ENCODE peak calls at places on chromosomes 7 and 10, in eight cellular contexts. V is fibroblast of the conjunctiva; Y is A549; D is HCT116; Z is central memory CD4-positive, alpha-beta T cell; S is HFFc6; N is stimulated activated CD4-positive, alpha-beta T cell treated with anti-CD3 and anti-CD28 coated beads, Interleukin-2, amount 100 ng/mL, for 48 hours; C is WTC11. U is an unnamed sample.

GRCh38 chr7:20560325-20561180 is 54.9 kb upstream of the ABCB5 start:
- DNase-seq in C (peak), Z (no peak), V (no peak), S (no peak), N (no peak), D (no peak), Y (no peak), U (no peak)

GRCh38 chr10:74813860-74814259 is 12.5 kb upstream of the KAT6B start:
- DNase-seq in D (no peak), Y (no peak), S (no peak), V (no peak), N (no peak), Z (no peak), C (no peak), U (no peak)

GRCh38 chr7:128904381-128905197 is 5.9 kb downstream of the KCP start:
- DNase-seq in C (no peak), S (peak), D (peak), Z (peak), Y (peak), N (no peak), V (peak), U (peak)

GRCh38 chr10:83276971-83277370 is 862.3 kb upstream of the GHITM start:
- DNase-seq in Y (no peak), N (no peak), Z (no peak), V (no peak), D (no peak), C (no peak), S (no peak), U (no peak)

GRCh38 chr7:152870106-152870693 is 110.6 kb downstream of the ACTR3B start:
- DNase-seq in V (no peak), Z (no peak), C (no peak), S (no peak), Y (no peak), D (no peak), N (no peak), U (no peak)

GRCh38 chr10:95767884-95768556 is 12.1 kb downstream of the ENTPD1 start:
- DNase-seq in Z (no peak), Y (peak), V (peak), D (no peak), S (no peak), N (no peak), C (no peak), U (no peak)

GRCh38 chr10:45505336-45505735 is 131.3 kb downstream of the ALOX5 start:
- DNase-seq in N (no peak), S (no peak), Y (no peak), V (no peak), C (no peak), D (no peak), Z (no peak), U (no peak)

GRCh38 chr10:132396495-132397035 is 435 bp upstream of the PWWP2B start:
- DNase-seq in S (no peak), Y (peak), D (no peak), Z (peak), C (no peak), V (no peak), N (peak), U (peak)

GRCh38 chr7:92608380-92609322 is 18.5 kb upstream of the FAM133B start:
- DNase-seq in D (no peak), Y (no peak), V (no peak), Z (no peak), C (peak), S (no peak), N (no peak), U (no peak)

GRCh38 chr10:24618401-24618800 is 105.3 kb downstream of the ARHGAP21 start:
- DNase-seq in C (no peak), N (no peak), S (no peak), D (no peak), Z (no peak), V (no peak), Y (no peak), U (no peak)

GRCh38 chr7:161786-162185 is 30.6 kb upstream of the FAM20C start:
- DNase-seq in Z (no peak), V (no peak), S (no peak), D (no peak), C (no peak), N (no peak), Y (no peak), U (no peak)

GRCh38 chr7:117645456-117646181 is 165.8 kb downstream of the CFTR start:
- DNase-seq in C (no peak), S (no peak), N (no peak), D (no peak), Y (peak), Z (no peak), V (no peak), U (no peak)

GRCh38 chr10:90276894-90277447 is 575.6 kb downstream of the KIF20B start:
- DNase-seq in S (no peak), N (no peak), V (no peak), Z (no peak), D (no peak), C (no peak), Y (no peak), U (no peak)

GRCh38 chr7:100604976-100605911 is 3.1 kb downstream of the PCOLCE start:
- DNase-seq in Z (no peak), N (no peak), C (peak), V (no peak), D (no peak), Y (peak), S (no peak), U (peak)

GRCh38 chr10:350981-351501 is 215.8 kb downstream of the ZMYND11 start:
- DNase-seq in C (no peak), D (no peak), S (no peak), V (no peak), Z (no peak), N (no peak), Y (no peak), U (no peak)

GRCh38 chr7:87779806-87780205 is 96.4 kb downstream of the SLC25A40 start:
- DNase-seq in Y (no peak), C (no peak), V (no peak), D (no peak), N (no peak), S (no peak), Z (no peak), U (no peak)

GRCh38 chr7:127251458-127252379 is 1.0 kb downstream of the GRM8 start:
- DNase-seq in C (peak), N (no peak), Z (no peak), Y (no peak), V (no peak), S (no peak), D (no peak), U (peak)

GRCh38 chr10:107546239-107546638 is 381.7 kb upstream of the SORCS1 start:
- DNase-seq in Y (no peak), C (no peak), N (no peak), V (peak), S (no peak), Z (no peak), D (no peak), U (no peak)

GRCh38 chr7:156206174-156206573 is 393.9 kb upstream of the SHH start:
- DNase-seq in V (no peak), N (no peak), Z (no peak), S (no peak), Y (no peak), D (no peak), C (no peak), U (no peak)

GRCh38 chr10:125160856-125161569 is 650 bp upstream of the CTBP2 start:
- DNase-seq in N (peak), V (peak), C (peak), S (peak), Z (no peak), D (peak), Y (peak), U (peak)

GRCh38 chr10:72215611-72216549 is at the start of the genes ANAPC16 and ASCC1:
- DNase-seq in S (peak), C (peak), Z (peak), N (peak), V (peak), Y (peak), D (peak), U (peak)

GRCh38 chr7:48182736-48183369 is 11.6 kb downstream of the ABCA13 start:
- DNase-seq in N (no peak), Y (no peak), C (no peak), D (no peak), V (no peak), Z (no peak), S (peak), U (no peak)

GRCh38 chr10:30510932-30511700 is 77.1 kb downstream of the MAP3K8 start:
- DNase-seq in D (no peak), V (no peak), S (no peak), Y (no peak), Z (no peak), N (no peak), C (no peak), U (no peak)

GRCh38 chr7:2800923-2801682 is 43.0 kb downstream of the GNA12 start:
- DNase-seq in N (no peak), S (no peak), D (no peak), Y (no peak), V (no peak), Z (no peak), C (no peak), U (no peak)

GRCh38 chr10:102198027-102198426 is 28.1 kb upstream of the ELOVL3 start:
- DNase-seq in Z (no peak), N (no peak), Y (peak), V (no peak), S (no peak), D (no peak), C (no peak), U (no peak)

GRCh38 chr10:109456566-109457361 is 466.5 kb downstream of the XPNPEP1 start:
- DNase-seq in S (no peak), C (peak), N (no peak), Y (no peak), V (no peak), D (no peak), Z (no peak), U (no peak)

GRCh38 chr7:149414745-149415390 is 46.0 kb downstream of the ZNF777 start:
- DNase-seq in C (peak), Y (peak), V (peak), Z (peak), D (no peak), N (peak), S (no peak), U (peak)

GRCh38 chr7:134690016-134690415 is 43.4 kb downstream of the BPGM start:
- DNase-seq in Y (peak), Z (no peak), D (no peak), V (peak), S (peak), C (no peak), N (no peak), U (no peak)

GRCh38 chr7:140297192-140297591 is 101.1 kb downstream of the SLC37A3 start:
- DNase-seq in N (no peak), Y (no peak), V (no peak), D (no peak), S (no peak), Z (no peak), C (no peak), U (no peak)

GRCh38 chr7:102415685-102416225 is 17.6 kb upstream of the ORAI2 start:
- DNase-seq in C (no peak), N (peak), Z (peak), D (no peak), V (no peak), S (no peak), Y (no peak), U (peak)

GRCh38 chr7:98400538-98401427 is at the start of gene BAIAP2L1:
- DNase-seq in D (peak), N (peak), S (peak), Z (peak), C (peak), Y (peak), V (peak), U (peak)

GRCh38 chr10:36254191-36254590 is 612.1 kb upstream of the FZD8 start:
- DNase-seq in V (no peak), S (no peak), D (no peak), C (no peak), Y (no peak), N (no peak), Z (no peak), U (peak)

GRCh38 chr7:151372612-151373265 is 31.1 kb downstream of the NUB1 start:
- DNase-seq in Y (no peak), Z (no peak), D (no peak), S (no peak), C (no peak), V (no peak), N (no peak), U (peak)